ENCODE peak calls at places on chromosomes 2 and 18, in four cellular contexts. S, Z, F and R are unnamed samples.

GRCh38 chr2:118832791-118833715 is 14.4 kb downstream of the EN1 start:
- DNase-seq in S (no peak), Z (no peak), F (no peak), R (no peak)

GRCh38 chr2:43274055-43274454 is 47.6 kb upstream of the ZFP36L2 start:
- DNase-seq in S (no peak), Z (no peak), F (no peak), R (no peak)

GRCh38 chr2:7020939-7021470 is 103.8 kb downstream of the RNF144A start:
- DNase-seq in S (no peak), Z (no peak), F (no peak), R (no peak)

GRCh38 chr2:184646177-184646576 is 47.8 kb downstream of the ZNF804A start:
- DNase-seq in S (no peak), Z (no peak), F (peak), R (peak)

GRCh38 chr18:67144342-67144741 is 372.2 kb downstream of the DSEL start:
- DNase-seq in S (no peak), Z (no peak), F (no peak), R (no peak)

GRCh38 chr18:60331890-60332289 is 40.7 kb downstream of the MC4R start:
- DNase-seq in S (no peak), Z (no peak), F (no peak), R (no peak)

GRCh38 chr2:201774546-201774945 is 6.2 kb downstream of the ALS2 start:
- DNase-seq in S (no peak), Z (no peak), F (no peak), R (no peak)

GRCh38 chr2:234770081-234770506 is 181.7 kb upstream of the SH3BP4 start:
- DNase-seq in S (no peak), Z (no peak), F (no peak), R (no peak)

GRCh38 chr2:111944536-111945210 is 46.3 kb downstream of the MERTK start:
- DNase-seq in S (no peak), Z (no peak), F (no peak), R (no peak)

GRCh38 chr18:435940-436339 is 64.6 kb downstream of the COLEC12 start:
- DNase-seq in S (no peak), Z (no peak), F (no peak), R (no peak)

GRCh38 chr2:54665436-54665856 is 58.0 kb upstream of the EML6 start:
- DNase-seq in S (peak), Z (peak), F (no peak), R (no peak)

GRCh38 chr2:195009202-195009601 is 647.8 kb upstream of the SLC39A10 start:
- DNase-seq in S (no peak), Z (no peak), F (peak), R (no peak)

GRCh38 chr18:22103664-22104031 is 65.7 kb upstream of the GATA6 start:
- DNase-seq in S (no peak), Z (no peak), F (no peak), R (no peak)

GRCh38 chr2:233528182-233528581 is 38.4 kb downstream of the USP40 start:
- DNase-seq in S (no peak), Z (no peak), F (no peak), R (no peak)

GRCh38 chr18:12011962-12012549 is 30.7 kb downstream of the IMPA2 start:
- DNase-seq in S (peak), Z (no peak), F (no peak), R (no peak)

GRCh38 chr2:42312106-42312505 is 48.9 kb downstream of the COX7A2L start:
- DNase-seq in S (no peak), Z (no peak), F (no peak), R (no peak)

GRCh38 chr2:56263876-56264275 is 80.1 kb downstream of the CCDC85A start:
- DNase-seq in S (no peak), Z (no peak), F (no peak), R (peak)

GRCh38 chr2:27209621-27210401 is 2.0 kb upstream of the ATRAID start:
- DNase-seq in S (no peak), Z (no peak), F (no peak), R (no peak)

GRCh38 chr2:852168-852567 is 98.5 kb upstream of the SNTG2 start:
- DNase-seq in S (no peak), Z (no peak), F (no peak), R (no peak)

GRCh38 chr2:173843526-173843925 is 121.6 kb downstream of the SP3 start:
- DNase-seq in S (no peak), Z (no peak), F (no peak), R (no peak)